ENCODE peak calls at places on chromosomes 11 and 22, in four cellular contexts. N is astrocyte, R is T-helper 2 cell, T is GM04503. J is an unnamed sample.

GRCh38 chr11:120929664-120930154 is 94.2 kb upstream of the TBCEL start:
- DNase-seq in N (peak), R (peak), T (no peak), J (peak)

GRCh38 chr11:74055938-74056337 is 47.1 kb upstream of the UCP3 start:
- DNase-seq in N (peak), R (no peak), T (peak), J (peak)

GRCh38 chr22:23414727-23415489 is 165.2 kb downstream of the IGLL1 start:
- DNase-seq in N (no peak), R (no peak), T (no peak), J (no peak)

GRCh38 chr22:42330953-42331525 is 60.6 kb upstream of the TCF20 start:
- DNase-seq in N (no peak), R (no peak), T (no peak), J (peak)

GRCh38 chr11:57868491-57868890 is 106.9 kb downstream of the CTNND1 start:
- DNase-seq in N (no peak), R (no peak), T (no peak), J (no peak)

GRCh38 chr22:31752096-31752847 is 1.5 kb upstream of the DEPDC5 start:
- DNase-seq in N (no peak), R (no peak), T (no peak), J (no peak)

GRCh38 chr11:132312616-132313210 is 942.3 kb downstream of the NTM start:
- DNase-seq in N (peak), R (peak), T (no peak), J (peak)

GRCh38 chr11:11501546-11502274 is 120.1 kb downstream of the GALNT18 start:
- DNase-seq in N (no peak), R (no peak), T (no peak), J (no peak)

GRCh38 chr11:9838961-9839360 is 175.1 kb downstream of the SWAP70 start:
- DNase-seq in N (peak), R (no peak), T (no peak), J (peak)

GRCh38 chr22:43400449-43400848 is 11.4 kb upstream of the MPPED1 start:
- DNase-seq in N (no peak), R (no peak), T (no peak), J (no peak)

GRCh38 chr22:37229012-37229804 is 14.9 kb downstream of the RAC2 start:
- DNase-seq in N (peak), R (peak), T (peak), J (peak)

GRCh38 chr22:49959782-49960158 is 802 bp upstream of the PIM3 start:
- DNase-seq in N (no peak), R (peak), T (no peak), J (peak)

GRCh38 chr11:11813288-11813962 is 28.3 kb upstream of the USP47 start:
- DNase-seq in N (peak), R (no peak), T (peak), J (peak)

GRCh38 chr11:32113200-32113599 is 22.3 kb downstream of the RCN1 start:
- DNase-seq in N (no peak), R (no peak), T (no peak), J (peak)

J was measured in LHCN-M2.